ENCODE peak calls at places on chromosomes 16 and 17, in four cellular contexts. One of them, this sample, is unnamed.
A peak's percentile ranks its signal among the peaks of the same experiment; 100 is the strongest.

GRCh38 chr16:1573301-1573700 is 38.6 kb downstream of the IFT140 start:
- DNase-seq in K562: no peak
- DNase-seq in HepG2: no peak
- DNase-seq in GM12878: no peak
- DNase-seq in this sample: no peak

GRCh38 chr17:17445296-17445924 is 31.4 kb upstream of the MED9 start:
- DNase-seq in K562: no peak
- DNase-seq in HepG2: no peak
- DNase-seq in GM12878: no peak
- DNase-seq in this sample: no peak

GRCh38 chr17:4959261-4959965 is 8.2 kb downstream of the SPAG7 start:
- DNase-seq in K562: no peak
- DNase-seq in HepG2: no peak
- DNase-seq in GM12878: no peak
- DNase-seq in this sample: no peak

GRCh38 chr17:45740553-45741330 is 43.4 kb upstream of the CRHR1 start:
- DNase-seq in K562: peak; percentile 72
- DNase-seq in HepG2: peak; percentile 35
- DNase-seq in GM12878: no peak
- DNase-seq in this sample: peak; percentile 84

GRCh38 chr16:85479972-85480726 is 133.0 kb upstream of the GSE1 start:
- DNase-seq in K562: no peak
- DNase-seq in HepG2: no peak
- DNase-seq in GM12878: no peak
- DNase-seq in this sample: peak; percentile 64

GRCh38 chr17:50691550-50692447 is 15.9 kb downstream of the ANKRD40 start:
- DNase-seq in K562: no peak
- DNase-seq in HepG2: peak; percentile 85
- DNase-seq in GM12878: no peak
- DNase-seq in this sample: no peak

GRCh38 chr17:20095366-20096080 is 86.4 kb downstream of the SPECC1 start:
- DNase-seq in K562: peak; percentile 38
- DNase-seq in HepG2: peak; percentile 43
- DNase-seq in GM12878: no peak
- DNase-seq in this sample: peak; percentile 54

GRCh38 chr16:85291302-85292148 is 179.3 kb upstream of the CIBAR2 start:
- DNase-seq in K562: peak; percentile 81
- DNase-seq in HepG2: peak; percentile 93
- DNase-seq in GM12878: no peak
- DNase-seq in this sample: no peak

GRCh38 chr16:19389246-19389645 is 28.4 kb upstream of the TMC5 start:
- DNase-seq in K562: peak; percentile 74
- DNase-seq in HepG2: peak; percentile 74
- DNase-seq in GM12878: peak; percentile 8
- DNase-seq in this sample: peak; percentile 86

GRCh38 chr17:79365836-79366831 is 244.7 kb downstream of the RBFOX3 start:
- DNase-seq in K562: no peak
- DNase-seq in HepG2: no peak
- DNase-seq in GM12878: no peak
- DNase-seq in this sample: no peak

GRCh38 chr16:12515346-12515745 is 288.3 kb downstream of the CPPED1 start:
- DNase-seq in K562: no peak
- DNase-seq in HepG2: no peak
- DNase-seq in GM12878: no peak
- DNase-seq in this sample: no peak

GRCh38 chr17:47324224-47325020 is 667 bp downstream of the EFCAB13 start:
- DNase-seq in K562: peak; percentile 35
- DNase-seq in HepG2: no peak
- DNase-seq in GM12878: peak; percentile 53
- DNase-seq in this sample: peak; percentile 61

DNA sequence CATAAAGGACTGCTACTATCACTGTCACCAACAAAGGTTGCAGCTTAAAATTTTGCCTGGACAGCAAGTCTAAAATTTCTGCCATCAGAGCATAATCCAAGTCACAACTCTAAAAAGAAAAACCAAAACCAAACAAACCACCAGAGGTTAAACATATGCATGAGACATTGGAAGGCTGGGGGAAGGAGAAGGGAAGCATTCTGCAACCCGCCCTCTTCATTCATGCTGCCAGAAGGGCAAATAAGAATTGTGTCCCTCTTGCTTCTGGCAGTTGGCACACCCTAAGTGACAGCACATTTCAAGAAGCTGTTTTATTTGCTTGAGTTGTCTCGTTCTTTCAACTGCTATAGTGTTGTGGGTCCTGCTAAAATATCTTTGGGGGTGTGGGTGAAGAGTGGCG is 99.6 kb downstream of the SKAP1 start:
- DNase-seq in K562: no peak
- DNase-seq in HepG2: no peak
- DNase-seq in GM12878: no peak
- DNase-seq in this sample: no peak
- TF ChIP-seq NR2C2 in K562: no peak
- TF ChIP-seq NR2C2 in HepG2: no peak
- TF ChIP-seq NR2C2 in GM12878: no peak
- TF ChIP-seq NR2C2 in this sample: no peak

DNA sequence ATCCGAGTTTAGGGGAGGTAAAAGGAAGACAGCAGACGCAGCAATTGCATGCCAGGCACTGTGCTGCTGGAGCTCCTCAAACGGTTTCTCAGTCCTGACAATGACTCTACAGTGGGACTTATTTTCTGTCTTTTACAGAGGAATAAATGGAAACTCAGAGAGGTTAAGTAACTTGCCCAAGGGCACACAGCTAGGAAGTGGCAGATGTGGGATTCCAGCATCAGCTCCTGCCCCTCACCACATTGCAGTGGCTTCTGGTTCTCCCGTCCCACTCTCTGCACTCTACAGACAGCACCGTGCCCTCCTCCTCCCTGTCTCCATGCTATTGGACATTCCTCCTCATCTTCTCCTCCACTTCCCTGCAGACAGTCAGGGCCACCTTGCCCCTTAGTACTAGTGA is 74.2 kb upstream of the KSR1 start:
- DNase-seq in K562: no peak
- DNase-seq in HepG2: no peak
- DNase-seq in GM12878: no peak
- DNase-seq in this sample: no peak
- TF ChIP-seq NR2C2 in K562: no peak
- TF ChIP-seq NR2C2 in HepG2: no peak
- TF ChIP-seq NR2C2 in GM12878: no peak
- TF ChIP-seq NR2C2 in this sample: no peak

GRCh38 chr16:11085025-11085485 is 140.7 kb downstream of the CLEC16A start:
- DNase-seq in K562: no peak
- DNase-seq in HepG2: no peak
- DNase-seq in GM12878: no peak
- DNase-seq in this sample: no peak
- TF ChIP-seq NR2C2 in K562: no peak
- TF ChIP-seq NR2C2 in HepG2: no peak
- TF ChIP-seq NR2C2 in GM12878: no peak
- TF ChIP-seq NR2C2 in this sample: no peak

GRCh38 chr16:79297805-79298204 is 302.7 kb downstream of the MAF start:
- DNase-seq in K562: no peak
- DNase-seq in HepG2: no peak
- DNase-seq in GM12878: no peak
- DNase-seq in this sample: no peak
- TF ChIP-seq NR2C2 in K562: no peak
- TF ChIP-seq NR2C2 in HepG2: no peak
- TF ChIP-seq NR2C2 in GM12878: no peak
- TF ChIP-seq NR2C2 in this sample: no peak